ENCODE peak calls at places on chromosomes 5 and 9, in ten cellular contexts. E is iris pigment epithelial cell, C is putamen, P is gastrocnemius medialis, Y is T47D, Z is endothelial cell, T is COR-L47, B is psoas muscle, K is foreskin fibroblast, F is caudate nucleus. G is an unnamed sample.

GRCh38 chr9:4984171-4984570 is 901 bp upstream of the JAK2 start:
- DNase-seq in E (no peak), C (no peak), P (no peak), Y (no peak), Z (no peak), T (peak; percentile 59), B (no peak), K (no peak), F (no peak), G (peak; percentile 27)

GRCh38 chr5:61160497-61160896 is 1.8 kb downstream of the SMIM15 start:
- DNase-seq in E (no peak), C (no peak), P (no peak), Y (no peak), Z (no peak), T (no peak), B (no peak), K (no peak), F (no peak), G (no peak)

GRCh38 chr9:21395778-21396717 is 10.8 kb upstream of the IFNA2 start:
- DNase-seq in E (peak; percentile 13), C (peak; percentile 47), P (no peak), Y (no peak), Z (peak; percentile 73), T (no peak), B (peak; percentile 66), K (peak; percentile 59), F (peak; percentile 44), G (no peak)

GRCh38 chr5:127517110-127517479 is 345 bp upstream of the PRRC1 start:
- DNase-seq in E (no peak), C (no peak), P (peak; percentile 50), Y (peak; percentile 3), Z (no peak), T (no peak), B (no peak), K (no peak), F (no peak), G (no peak)

GRCh38 chr5:38207343-38207742 is 51.0 kb upstream of the EGFLAM start:
- DNase-seq in E (peak; percentile 13), C (no peak), P (no peak), Y (no peak), Z (no peak), T (no peak), B (no peak), K (no peak), F (no peak), G (no peak)

GRCh38 chr9:105146677-105147076 is 97.8 kb upstream of the SLC44A1 start:
- DNase-seq in E (no peak), C (peak; percentile 42), P (no peak), Y (no peak), Z (no peak), T (no peak), B (no peak), K (peak; percentile 13), F (no peak), G (no peak)

GRCh38 chr5:95044096-95044495 is 240.8 kb downstream of the MCTP1 start:
- DNase-seq in E (no peak), C (no peak), P (no peak), Y (no peak), Z (no peak), T (no peak), B (no peak), K (no peak), F (no peak), G (no peak)

GRCh38 chr5:177020033-177020432 is 2.5 kb upstream of the ZNF346 start:
- DNase-seq in E (no peak), C (no peak), P (no peak), Y (no peak), Z (no peak), T (no peak), B (no peak), K (no peak), F (no peak), G (no peak)

GRCh38 chr5:39521945-39522590 is 97.3 kb upstream of the DAB2 start:
- DNase-seq in E (no peak), C (no peak), P (no peak), Y (no peak), Z (no peak), T (no peak), B (no peak), K (peak; percentile 55), F (no peak), G (no peak)

GRCh38 chr5:143499480-143500114 is 96.1 kb upstream of the NR3C1 start:
- DNase-seq in E (no peak), C (no peak), P (no peak), Y (no peak), Z (no peak), T (no peak), B (no peak), K (peak; percentile 17), F (no peak), G (no peak)

GRCh38 chr5:5467737-5468136 is 45.3 kb downstream of the ICE1 start:
- DNase-seq in E (peak; percentile 79), C (no peak), P (no peak), Y (no peak), Z (no peak), T (no peak), B (no peak), K (peak; percentile 53), F (no peak), G (peak; percentile 45)

GRCh38 chr9:135104761-135105160 is 17.3 kb downstream of the OLFM1 start:
- DNase-seq in E (no peak), C (no peak), P (no peak), Y (no peak), Z (no peak), T (no peak), B (no peak), K (no peak), F (no peak), G (no peak)

GRCh38 chr9:93154293-93154903 is 20.3 kb upstream of the NINJ1 start:
- DNase-seq in E (no peak), C (no peak), P (no peak), Y (no peak), Z (peak; percentile 81), T (peak; percentile 30), B (no peak), K (no peak), F (no peak), G (no peak)

GRCh38 chr9:95819636-95820035 is 55.9 kb upstream of the ERCC6L2 start:
- DNase-seq in E (no peak), C (no peak), P (no peak), Y (no peak), Z (peak; percentile 17), T (no peak), B (no peak), K (no peak), F (no peak), G (no peak)

GRCh38 chr5:463952-464351 is 21.0 kb downstream of the EXOC3 start:
- DNase-seq in E (no peak), C (peak; percentile 74), P (peak; percentile 12), Y (no peak), Z (no peak), T (no peak), B (peak; percentile 50), K (no peak), F (no peak), G (no peak)

GRCh38 chr5:134989291-134989830 is 21.7 kb downstream of the CATSPER3 start:
- DNase-seq in E (peak; percentile 77), C (no peak), P (no peak), Y (no peak), Z (no peak), T (no peak), B (no peak), K (no peak), F (no peak), G (no peak)

GRCh38 chr5:172175263-172175719 is 12.7 kb downstream of the STK10 start:
- DNase-seq in E (no peak), C (no peak), P (peak; percentile 45), Y (no peak), Z (no peak), T (no peak), B (peak; percentile 79), K (no peak), F (no peak), G (no peak)

GRCh38 chr5:161851691-161852299 is 3.9 kb downstream of the GABRA1 start:
- DNase-seq in E (no peak), C (no peak), P (no peak), Y (peak; percentile 34), Z (no peak), T (no peak), B (no peak), K (no peak), F (no peak), G (no peak)

GRCh38 chr9:89601856-89602562 is 2.8 kb upstream of the GADD45G start:
- DNase-seq in E (no peak), C (no peak), P (no peak), Y (no peak), Z (no peak), T (no peak), B (no peak), K (no peak), F (no peak), G (no peak)

GRCh38 chr9:96150324-96151023 is 151.5 kb downstream of the HSD17B3 start:
- DNase-seq in E (no peak), C (no peak), P (no peak), Y (no peak), Z (no peak), T (no peak), B (no peak), K (no peak), F (no peak), G (no peak)

GRCh38 chr9:133738039-133738805 is at the start of gene SARDH:
- DNase-seq in E (peak; percentile 38), C (no peak), P (peak; percentile 25), Y (peak; percentile 89), Z (peak; percentile 49), T (peak; percentile 55), B (peak; percentile 70), K (peak; percentile 76), F (no peak), G (no peak)

GRCh38 chr5:139660105-139660915 is 12.2 kb downstream of the CXXC5 start:
- DNase-seq in E (no peak), C (peak; percentile 96), P (peak; percentile 96), Y (peak; percentile 89), Z (no peak), T (no peak), B (peak; percentile 93), K (peak; percentile 82), F (peak; percentile 86), G (no peak)

GRCh38 chr5:14870347-14871083 is 1.1 kb downstream of the ANKH start:
- DNase-seq in E (peak; percentile 6), C (peak; percentile 54), P (peak; percentile 46), Y (no peak), Z (peak; percentile 7), T (peak; percentile 45), B (peak; percentile 55), K (peak; percentile 51), F (no peak), G (no peak)

GRCh38 chr5:168176941-168177340 is 114.5 kb upstream of the WWC1 start:
- DNase-seq in E (no peak), C (no peak), P (no peak), Y (no peak), Z (no peak), T (no peak), B (no peak), K (no peak), F (no peak), G (no peak)

GRCh38 chr5:32708949-32709348 is 2.2 kb upstream of the NPR3 start:
- DNase-seq in E (no peak), C (no peak), P (no peak), Y (no peak), Z (no peak), T (no peak), B (no peak), K (no peak), F (no peak), G (no peak)

GRCh38 chr5:170184007-170184687 is 48.6 kb upstream of the C5orf58 start:
- DNase-seq in E (peak; percentile 40), C (peak; percentile 19), P (no peak), Y (no peak), Z (peak; percentile 85), T (peak; percentile 64), B (peak; percentile 55), K (peak; percentile 76), F (peak; percentile 11), G (peak; percentile 35)

GRCh38 chr9:76876098-76876497 is 29.8 kb downstream of the PRUNE2 start:
- DNase-seq in E (no peak), C (no peak), P (no peak), Y (no peak), Z (no peak), T (no peak), B (no peak), K (peak; percentile 71), F (no peak), G (peak; percentile 12)

GRCh38 chr5:45038366-45038987 is 229.7 kb downstream of the MRPS30 start:
- DNase-seq in E (peak; percentile 24), C (peak; percentile 47), P (no peak), Y (peak; percentile 10), Z (peak; percentile 7), T (no peak), B (no peak), K (no peak), F (no peak), G (no peak)

G was measured in fibroblast of the conjunctiva.